ENCODE peak calls at places on chromosomes 3 and 15, in eight cellular contexts. L is transverse colon, X is ovary, P is breast epithelium, O is K562, Y is H54, S is adrenal gland, J is lower leg skin. C is an unnamed sample.

GRCh38 chr3:183306798-183307671 is 54.0 kb downstream of the B3GNT5 start:
- DNase-seq in L (peak), X (no peak), P (peak), O (peak), Y (peak), S (peak), J (peak), C (peak)

GRCh38 chr15:84911879-84912660 is 27.6 kb downstream of the SLC28A1 start:
- DNase-seq in L (peak), X (peak), P (peak), O (peak), Y (peak), S (peak), J (peak), C (peak)

GRCh38 chr15:36748743-36749142 is 169.3 kb downstream of the CDIN1 start:
- DNase-seq in L (no peak), X (no peak), P (no peak), O (no peak), Y (no peak), S (no peak), J (no peak), C (no peak)

GRCh38 chr3:74787008-74787407 is 172.5 kb upstream of the CNTN3 start:
- DNase-seq in L (no peak), X (no peak), P (no peak), O (no peak), Y (no peak), S (no peak), J (no peak), C (no peak)

GRCh38 chr15:68281008-68281407 is 3.5 kb downstream of the FEM1B start:
- DNase-seq in L (no peak), X (no peak), P (no peak), O (peak), Y (no peak), S (no peak), J (no peak), C (no peak)

GRCh38 chr3:141052570-141053069 is 1.5 kb downstream of the SPSB4 start:
- DNase-seq in L (no peak), X (no peak), P (no peak), O (no peak), Y (no peak), S (no peak), J (no peak), C (no peak)

GRCh38 chr15:53918180-53919079 is 59.8 kb upstream of the UNC13C start:
- DNase-seq in L (no peak), X (no peak), P (no peak), O (no peak), Y (no peak), S (peak), J (no peak), C (no peak)

GRCh38 chr15:100818927-100819326 is 60.7 kb upstream of the ALDH1A3 start:
- DNase-seq in L (no peak), X (no peak), P (no peak), O (no peak), Y (no peak), S (no peak), J (no peak), C (peak)

GRCh38 chr3:151327571-151328198 is 1.7 kb downstream of the P2RY13 start:
- DNase-seq in L (no peak), X (no peak), P (no peak), O (no peak), Y (no peak), S (no peak), J (no peak), C (no peak)

GRCh38 chr3:138875754-138876664 is 41.3 kb upstream of the PIK3CB start:
- DNase-seq in L (no peak), X (no peak), P (no peak), O (peak), Y (no peak), S (no peak), J (no peak), C (no peak)
- TF ChIP-seq POLR2A in L (no peak), X (no peak), P (no peak), O (peak), Y (no peak), S (no peak), J (no peak), C (no peak)

DNA sequence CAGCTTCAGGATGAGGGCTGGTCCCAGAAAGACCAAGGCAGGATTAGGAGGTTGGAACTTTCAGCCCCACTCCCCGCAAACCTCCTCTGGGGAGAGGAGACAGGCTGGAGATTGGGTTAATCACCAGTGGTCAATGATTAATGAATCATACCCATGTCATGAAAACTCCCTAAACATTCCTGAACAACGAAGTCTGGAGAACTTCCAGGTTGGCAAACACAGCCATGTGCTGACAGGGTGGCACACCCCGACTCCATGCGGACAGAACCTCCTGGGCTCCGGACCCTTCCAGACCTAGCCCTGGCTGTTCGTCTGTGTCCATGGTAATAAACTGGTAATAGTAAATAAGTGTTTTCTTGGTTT is 151.3 kb downstream of the TJP1 start:
- DNase-seq in L (peak), X (no peak), P (no peak), O (no peak), Y (peak), S (no peak), J (no peak), C (peak)
- TF ChIP-seq POLR2A in L (no peak), X (no peak), P (no peak), O (no peak), Y (no peak), S (no peak), J (no peak), C (no peak)

GRCh38 chr3:157174616-157175498 is 14.9 kb upstream of the CCNL1 start:
- DNase-seq in L (peak), X (peak), P (peak), O (peak), Y (peak), S (peak), J (peak), C (peak)
- TF ChIP-seq POLR2A in L (peak), X (peak), P (peak), O (peak), Y (peak), S (peak), J (peak), C (peak)

DNA sequence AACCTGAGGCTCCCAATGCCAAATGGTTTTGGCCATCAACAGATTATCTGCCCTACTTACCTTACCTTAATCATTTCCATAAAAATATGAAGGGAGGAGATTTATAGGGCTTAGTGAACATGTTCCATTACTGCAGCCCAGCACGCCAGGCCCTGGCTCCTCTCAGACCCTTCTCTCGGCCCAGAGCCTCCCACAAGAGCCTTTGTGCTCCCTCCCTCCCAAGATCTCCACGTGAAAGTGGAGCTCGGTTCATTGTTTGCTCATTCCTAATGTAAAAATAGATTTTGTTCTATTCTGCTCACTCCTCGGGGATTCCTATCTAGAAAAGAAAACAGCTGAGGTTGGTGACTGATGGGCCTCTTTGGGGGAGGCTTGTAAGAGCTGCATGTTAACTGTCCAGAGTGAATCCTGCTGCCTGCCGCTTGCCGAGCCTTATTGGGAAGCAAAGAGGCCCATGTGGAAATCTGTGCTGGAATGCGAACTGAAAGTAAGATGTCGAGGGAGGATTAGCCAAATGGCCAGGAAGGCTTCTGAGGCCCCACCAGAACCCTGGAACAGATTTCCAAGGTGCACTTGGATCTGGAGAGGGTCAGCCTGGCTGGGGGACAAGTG is 267.2 kb downstream of the LRTM1 start:
- DNase-seq in L (peak), X (peak), P (no peak), O (no peak), Y (no peak), S (peak), J (peak), C (no peak)
- TF ChIP-seq POLR2A in L (no peak), X (no peak), P (no peak), O (no peak), Y (no peak), S (no peak), J (no peak), C (no peak)

DNA sequence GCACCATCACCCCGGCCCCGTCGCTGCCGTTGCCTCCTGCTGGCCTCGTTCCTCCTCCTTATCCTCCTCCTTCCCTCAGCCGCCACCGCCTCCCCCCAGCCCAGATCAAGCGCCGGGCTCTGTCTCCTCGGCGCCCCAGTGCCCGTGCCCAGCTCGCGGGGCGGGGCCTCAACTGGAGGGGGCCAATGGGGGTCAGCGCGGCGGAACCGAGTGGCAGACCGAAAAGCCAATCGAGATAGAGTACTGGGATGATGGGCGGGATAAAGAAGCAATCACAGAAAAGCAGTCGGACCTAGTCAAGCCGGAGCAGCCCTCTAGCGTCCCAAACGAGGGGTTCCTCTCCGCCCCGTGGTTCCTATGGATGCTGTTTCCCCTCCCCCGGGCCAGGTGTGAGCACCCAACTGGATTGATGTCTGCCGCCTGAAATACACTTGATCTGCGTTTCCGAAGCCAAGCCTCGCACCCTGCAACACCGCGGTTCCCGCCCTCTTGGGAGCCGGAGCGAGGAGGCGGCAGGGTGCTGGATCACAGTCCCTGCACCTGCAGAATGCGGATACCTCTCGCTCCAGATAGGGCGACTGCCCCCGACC is at the start of gene FRMD5:
- DNase-seq in L (peak), X (peak), P (peak), O (peak), Y (peak), S (peak), J (peak), C (peak)
- TF ChIP-seq POLR2A in L (peak), X (no peak), P (no peak), O (no peak), Y (peak), S (peak), J (no peak), C (peak)

DNA sequence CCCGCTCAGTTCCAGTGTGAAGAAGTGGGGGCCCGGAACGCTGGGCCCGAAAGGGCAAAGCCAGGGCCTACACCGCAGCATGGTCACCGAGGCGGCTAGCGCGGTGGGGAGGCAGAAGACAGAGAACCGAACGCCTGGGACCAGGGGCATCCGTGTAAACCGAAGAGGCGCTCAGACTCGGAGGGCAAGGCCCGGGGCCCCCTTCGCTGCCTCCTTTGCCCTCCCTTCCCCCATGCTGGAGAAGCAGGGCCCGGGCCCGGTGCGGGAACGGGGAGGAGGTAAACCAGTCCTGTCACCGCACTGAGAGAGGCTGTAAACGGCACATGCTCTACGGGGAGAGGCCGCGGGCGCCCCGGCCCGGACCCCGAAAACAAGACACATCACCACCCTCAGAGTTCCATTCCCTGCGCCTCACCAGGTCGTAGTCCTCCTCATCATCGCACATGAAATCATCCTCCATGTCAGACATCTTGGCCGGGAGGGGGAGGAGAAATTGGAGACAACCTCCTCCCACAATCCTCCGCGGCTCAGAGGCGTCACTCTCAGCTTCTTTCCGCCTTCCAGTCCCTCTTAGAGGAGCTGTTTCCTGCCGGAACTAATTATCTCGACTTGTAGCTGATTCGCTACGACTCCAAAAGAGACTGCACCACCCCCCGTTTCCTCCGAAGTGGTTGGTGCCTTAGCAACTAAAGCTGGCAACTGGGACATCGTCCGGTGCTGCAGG is at the start of gene COPS2:
- DNase-seq in L (peak), X (peak), P (peak), O (peak), Y (peak), S (peak), J (peak), C (peak)
- TF ChIP-seq POLR2A in L (peak), X (peak), P (no peak), O (peak), Y (peak), S (peak), J (peak), C (peak)

GRCh38 chr15:32965897-32966296 is 228.6 kb downstream of the FMN1 start:
- DNase-seq in L (no peak), X (no peak), P (no peak), O (no peak), Y (no peak), S (no peak), J (no peak), C (no peak)

GRCh38 chr15:32970847-32971246 is 223.7 kb downstream of the FMN1 start:
- DNase-seq in L (peak), X (peak), P (no peak), O (no peak), Y (no peak), S (no peak), J (no peak), C (no peak)

DNA sequence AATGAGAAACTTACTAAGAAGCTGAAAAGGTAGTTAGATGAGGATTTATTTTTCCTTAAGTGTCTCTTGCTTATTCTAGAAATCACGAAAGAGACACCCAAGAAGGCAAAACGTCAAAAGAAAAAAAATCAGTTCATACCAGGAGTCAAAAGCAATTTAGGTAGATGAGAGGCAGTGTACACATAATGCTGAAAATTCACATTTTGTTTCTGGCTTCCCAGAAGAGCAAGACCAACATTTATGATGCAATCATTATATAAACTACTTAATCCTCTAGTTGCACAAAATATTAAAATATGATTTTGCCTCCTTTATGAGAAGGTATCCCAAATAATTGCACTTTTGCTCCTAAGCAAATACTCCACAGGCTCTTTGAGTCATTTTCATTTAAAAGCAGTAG is 228.0 kb downstream of the FMN1 start:
- DNase-seq in L (no peak), X (no peak), P (no peak), O (no peak), Y (no peak), S (no peak), J (no peak), C (no peak)
- TF ChIP-seq POLR2A in L (no peak), X (no peak), P (no peak), O (no peak), Y (no peak), S (no peak), J (no peak), C (no peak)

GRCh38 chr3:66492672-66493071 is 8.2 kb downstream of the LRIG1 start:
- DNase-seq in L (peak), X (no peak), P (peak), O (no peak), Y (no peak), S (no peak), J (no peak), C (peak)

GRCh38 chr3:66490214-66490613 is 10.6 kb downstream of the LRIG1 start:
- DNase-seq in L (peak), X (no peak), P (no peak), O (no peak), Y (no peak), S (no peak), J (no peak), C (peak)

GRCh38 chr3:66489577-66489976 is 11.2 kb downstream of the LRIG1 start:
- DNase-seq in L (no peak), X (no peak), P (no peak), O (no peak), Y (no peak), S (no peak), J (no peak), C (no peak)

GRCh38 chr3:66489115-66489514 is 11.7 kb downstream of the LRIG1 start:
- DNase-seq in L (no peak), X (no peak), P (no peak), O (no peak), Y (no peak), S (no peak), J (no peak), C (no peak)

DNA sequence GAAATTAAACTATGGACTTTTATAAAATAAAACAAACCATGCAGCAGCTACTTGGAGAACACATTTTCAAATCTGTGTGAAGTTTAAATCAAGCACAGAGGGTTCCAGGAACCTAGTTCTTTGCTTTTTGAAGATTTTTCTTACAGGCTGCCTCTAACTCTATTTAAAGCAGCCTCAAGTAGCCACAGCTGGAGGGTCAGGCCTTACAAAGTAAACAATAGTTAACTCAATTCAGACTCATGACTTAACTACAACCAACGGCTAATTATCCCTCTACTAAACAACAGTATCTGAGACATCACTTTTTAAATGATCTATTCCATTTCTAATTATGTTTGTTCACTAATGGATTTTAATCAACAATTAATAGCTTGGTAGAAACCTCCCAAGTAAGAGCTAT is 9.8 kb downstream of the LRIG1 start:
- DNase-seq in L (no peak), X (no peak), P (no peak), O (no peak), Y (no peak), S (no peak), J (no peak), C (no peak)
- TF ChIP-seq POLR2A in L (no peak), X (no peak), P (no peak), O (no peak), Y (no peak), S (no peak), J (no peak), C (no peak)